ENCODE peak calls at places on chromosomes 12 and 14, in seven cellular contexts. One of them, this sample, is unnamed.

GRCh38 chr12:123126294-123127144 is 24.4 kb downstream of the PITPNM2 start:
- DNase-seq in GM12891: no peak
- DNase-seq in A549: peak
- DNase-seq in lower leg skin: no peak
- DNase-seq in IMR-90: peak
- DNase-seq in Peyer's patch: peak
- DNase-seq in H1: peak
- DNase-seq in this sample: peak

GRCh38 chr12:111367661-111368221 is 1.2 kb downstream of the PHETA1 start:
- DNase-seq in GM12891: no peak
- DNase-seq in A549: no peak
- DNase-seq in lower leg skin: no peak
- DNase-seq in IMR-90: peak
- DNase-seq in Peyer's patch: peak
- DNase-seq in H1: no peak
- DNase-seq in this sample: no peak

GRCh38 chr12:107645630-107646333 is 39.8 kb upstream of the PWP1 start:
- DNase-seq in GM12891: no peak
- DNase-seq in A549: no peak
- DNase-seq in lower leg skin: no peak
- DNase-seq in IMR-90: no peak
- DNase-seq in Peyer's patch: no peak
- DNase-seq in H1: no peak
- DNase-seq in this sample: no peak

GRCh38 chr12:109291531-109292341 is 17.3 kb downstream of the FOXN4 start:
- DNase-seq in GM12891: no peak
- DNase-seq in A549: no peak
- DNase-seq in lower leg skin: no peak
- DNase-seq in IMR-90: no peak
- DNase-seq in Peyer's patch: peak
- DNase-seq in H1: peak
- DNase-seq in this sample: peak

GRCh38 chr14:28773917-28774691 is 7.5 kb downstream of the FOXG1 start:
- DNase-seq in GM12891: no peak
- DNase-seq in A549: no peak
- DNase-seq in lower leg skin: no peak
- DNase-seq in IMR-90: peak
- DNase-seq in Peyer's patch: no peak
- DNase-seq in H1: no peak
- DNase-seq in this sample: peak

GRCh38 chr12:132194056-132194455 is 49.8 kb downstream of the NOC4L start:
- DNase-seq in GM12891: no peak
- DNase-seq in A549: peak
- DNase-seq in lower leg skin: no peak
- DNase-seq in IMR-90: no peak
- DNase-seq in Peyer's patch: no peak
- DNase-seq in H1: no peak
- DNase-seq in this sample: peak

GRCh38 chr14:69868363-69868963 is 10.8 kb upstream of the SMOC1 start:
- DNase-seq in GM12891: no peak
- DNase-seq in A549: no peak
- DNase-seq in lower leg skin: no peak
- DNase-seq in IMR-90: no peak
- DNase-seq in Peyer's patch: no peak
- DNase-seq in H1: no peak
- DNase-seq in this sample: no peak

GRCh38 chr14:58815781-58816297 is 178.1 kb downstream of the DACT1 start:
- DNase-seq in GM12891: no peak
- DNase-seq in A549: no peak
- DNase-seq in lower leg skin: no peak
- DNase-seq in IMR-90: no peak
- DNase-seq in Peyer's patch: no peak
- DNase-seq in H1: no peak
- DNase-seq in this sample: no peak

GRCh38 chr12:65300679-65301349 is 22.3 kb downstream of the MSRB3 start:
- DNase-seq in GM12891: no peak
- DNase-seq in A549: peak
- DNase-seq in lower leg skin: no peak
- DNase-seq in IMR-90: peak
- DNase-seq in Peyer's patch: no peak
- DNase-seq in H1: no peak
- DNase-seq in this sample: peak

GRCh38 chr14:104644236-104644635 is 39.7 kb upstream of the TMEM179 start:
- DNase-seq in GM12891: no peak
- DNase-seq in A549: no peak
- DNase-seq in lower leg skin: no peak
- DNase-seq in IMR-90: no peak
- DNase-seq in Peyer's patch: no peak
- DNase-seq in H1: no peak
- DNase-seq in this sample: no peak

GRCh38 chr14:104280902-104281767 is 142.7 kb downstream of the KIF26A start:
- DNase-seq in GM12891: no peak
- DNase-seq in A549: no peak
- DNase-seq in lower leg skin: peak
- DNase-seq in IMR-90: no peak
- DNase-seq in Peyer's patch: peak
- DNase-seq in H1: no peak
- DNase-seq in this sample: no peak

GRCh38 chr12:123150273-123150803 is 552 bp downstream of the PITPNM2 start:
- DNase-seq in GM12891: peak
- DNase-seq in A549: peak
- DNase-seq in lower leg skin: peak
- DNase-seq in IMR-90: no peak
- DNase-seq in Peyer's patch: peak
- DNase-seq in H1: no peak
- DNase-seq in this sample: peak

DNA sequence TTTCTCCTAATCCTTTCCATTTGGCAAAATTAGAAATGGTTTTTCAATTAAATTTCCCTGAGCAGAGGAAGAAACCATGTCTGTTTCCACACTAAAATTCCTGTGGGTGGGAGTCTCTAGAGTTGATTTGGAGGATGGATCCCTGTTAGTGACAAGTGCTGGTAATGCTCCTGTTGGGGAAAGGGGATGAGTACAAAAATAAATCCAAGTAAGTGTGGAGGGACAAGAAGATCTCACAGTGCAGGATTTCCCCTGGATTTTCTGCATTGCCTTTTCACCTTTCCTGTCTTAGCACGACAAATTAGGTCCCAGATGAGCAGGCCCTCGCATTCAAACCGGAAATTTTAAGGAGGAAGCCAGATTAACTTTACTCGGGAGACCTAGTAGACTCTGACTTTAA is 107.5 kb downstream of the DAD1 start:
- DNase-seq in GM12891: no peak
- DNase-seq in A549: no peak
- DNase-seq in lower leg skin: no peak
- DNase-seq in IMR-90: no peak
- DNase-seq in Peyer's patch: no peak
- DNase-seq in H1: no peak
- DNase-seq in this sample: no peak
- TF ChIP-seq POLR2A in GM12891: no peak
- TF ChIP-seq POLR2A in A549: no peak
- TF ChIP-seq POLR2A in lower leg skin: no peak
- TF ChIP-seq POLR2A in IMR-90: no peak
- TF ChIP-seq POLR2A in Peyer's patch: no peak
- TF ChIP-seq POLR2A in H1: no peak
- TF ChIP-seq POLR2A in this sample: no peak

DNA sequence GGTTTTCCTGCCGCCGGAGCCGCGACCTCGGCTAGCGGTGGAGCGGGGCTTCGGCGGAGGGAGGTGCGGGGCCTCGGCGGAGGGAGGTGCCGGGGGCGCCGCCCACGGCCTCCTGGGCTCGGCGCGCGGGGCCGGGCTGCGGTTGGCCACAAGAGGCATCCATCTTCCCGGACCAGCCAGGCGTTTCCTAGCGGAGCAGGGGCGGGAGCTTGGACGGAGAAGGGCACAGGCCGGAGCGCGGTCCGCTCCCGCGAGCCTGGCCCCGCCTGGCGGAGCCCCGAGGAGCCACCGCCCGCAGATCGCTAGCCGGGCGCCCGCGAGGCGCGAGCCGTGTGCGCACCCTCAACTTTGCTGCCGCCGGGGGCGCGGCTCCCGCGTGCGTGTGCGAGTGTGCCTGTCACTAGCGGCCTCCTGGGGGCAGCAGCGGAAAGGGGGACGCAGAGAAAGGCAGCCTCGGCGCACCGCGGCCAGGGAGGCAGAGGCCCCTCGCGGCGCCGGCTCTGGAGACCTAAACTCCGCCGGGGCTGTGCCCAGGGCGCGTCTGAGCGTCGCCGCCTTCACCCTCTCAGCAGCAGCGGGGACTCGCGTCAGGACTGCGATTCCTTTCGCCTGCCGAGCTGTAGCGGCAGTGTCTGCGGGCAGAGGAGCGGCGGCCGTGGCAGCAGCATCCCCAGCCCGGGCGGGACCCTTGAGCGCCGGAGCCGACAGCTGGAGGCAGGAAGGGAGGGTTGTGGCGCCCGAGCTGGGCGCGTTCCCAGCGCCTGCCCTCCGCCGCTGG is 698 bp upstream of the SRGAP1 start:
- DNase-seq in GM12891: peak
- DNase-seq in A549: peak
- DNase-seq in lower leg skin: peak
- DNase-seq in IMR-90: peak
- DNase-seq in Peyer's patch: peak
- DNase-seq in H1: peak
- DNase-seq in this sample: peak
- TF ChIP-seq POLR2A in GM12891: no peak
- TF ChIP-seq POLR2A in A549: peak
- TF ChIP-seq POLR2A in lower leg skin: no peak
- TF ChIP-seq POLR2A in IMR-90: no peak
- TF ChIP-seq POLR2A in Peyer's patch: peak
- TF ChIP-seq POLR2A in H1: peak
- TF ChIP-seq POLR2A in this sample: no peak

GRCh38 chr12:61757831-61758505 is 502.2 kb upstream of the USP15 start:
- DNase-seq in GM12891: no peak
- DNase-seq in A549: no peak
- DNase-seq in lower leg skin: no peak
- DNase-seq in IMR-90: no peak
- DNase-seq in Peyer's patch: no peak
- DNase-seq in H1: no peak
- DNase-seq in this sample: no peak
- TF ChIP-seq POLR2A in GM12891: no peak
- TF ChIP-seq POLR2A in A549: no peak
- TF ChIP-seq POLR2A in lower leg skin: no peak
- TF ChIP-seq POLR2A in IMR-90: no peak
- TF ChIP-seq POLR2A in Peyer's patch: no peak
- TF ChIP-seq POLR2A in H1: no peak
- TF ChIP-seq POLR2A in this sample: no peak

DNA sequence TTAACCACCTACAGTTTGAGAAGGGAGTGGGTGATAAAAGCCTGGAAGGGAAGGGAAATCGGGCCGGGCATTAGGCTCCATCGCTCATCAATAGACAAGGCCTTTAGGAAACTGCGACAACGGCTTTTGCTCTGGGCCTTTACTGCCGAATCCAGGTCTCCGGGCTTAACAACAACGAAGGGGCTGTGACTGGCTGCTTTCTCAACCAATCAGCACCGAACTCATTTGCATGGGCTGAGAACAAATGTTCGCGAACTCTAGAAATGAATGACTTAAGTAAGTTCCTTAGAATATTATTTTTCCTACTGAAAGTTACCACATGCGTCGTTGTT is 263 bp upstream of the RNU7-1 start:
- DNase-seq in GM12891: peak
- DNase-seq in A549: peak
- DNase-seq in lower leg skin: peak
- DNase-seq in IMR-90: peak
- DNase-seq in Peyer's patch: peak
- DNase-seq in H1: no peak
- DNase-seq in this sample: peak
- TF ChIP-seq POLR2A in GM12891: no peak
- TF ChIP-seq POLR2A in A549: no peak
- TF ChIP-seq POLR2A in lower leg skin: no peak
- TF ChIP-seq POLR2A in IMR-90: no peak
- TF ChIP-seq POLR2A in Peyer's patch: no peak
- TF ChIP-seq POLR2A in H1: no peak
- TF ChIP-seq POLR2A in this sample: no peak

GRCh38 chr12:47905313-47905730 is 528 bp upstream of the VDR start:
- DNase-seq in GM12891: no peak
- DNase-seq in A549: no peak
- DNase-seq in lower leg skin: peak
- DNase-seq in IMR-90: no peak
- DNase-seq in Peyer's patch: peak
- DNase-seq in H1: peak
- DNase-seq in this sample: no peak

GRCh38 chr12:47903151-47903611 is 1.6 kb downstream of the VDR start:
- DNase-seq in GM12891: no peak
- DNase-seq in A549: no peak
- DNase-seq in lower leg skin: no peak
- DNase-seq in IMR-90: peak
- DNase-seq in Peyer's patch: peak
- DNase-seq in H1: no peak
- DNase-seq in this sample: no peak

GRCh38 chr12:47903927-47904646 is 707 bp downstream of the VDR start:
- DNase-seq in GM12891: no peak
- DNase-seq in A549: peak
- DNase-seq in lower leg skin: peak
- DNase-seq in IMR-90: peak
- DNase-seq in Peyer's patch: peak
- DNase-seq in H1: no peak
- DNase-seq in this sample: no peak

GRCh38 chr12:47902131-47902639 is 2.6 kb downstream of the VDR start:
- DNase-seq in GM12891: no peak
- DNase-seq in A549: no peak
- DNase-seq in lower leg skin: no peak
- DNase-seq in IMR-90: no peak
- DNase-seq in Peyer's patch: peak
- DNase-seq in H1: no peak
- DNase-seq in this sample: no peak

DNA sequence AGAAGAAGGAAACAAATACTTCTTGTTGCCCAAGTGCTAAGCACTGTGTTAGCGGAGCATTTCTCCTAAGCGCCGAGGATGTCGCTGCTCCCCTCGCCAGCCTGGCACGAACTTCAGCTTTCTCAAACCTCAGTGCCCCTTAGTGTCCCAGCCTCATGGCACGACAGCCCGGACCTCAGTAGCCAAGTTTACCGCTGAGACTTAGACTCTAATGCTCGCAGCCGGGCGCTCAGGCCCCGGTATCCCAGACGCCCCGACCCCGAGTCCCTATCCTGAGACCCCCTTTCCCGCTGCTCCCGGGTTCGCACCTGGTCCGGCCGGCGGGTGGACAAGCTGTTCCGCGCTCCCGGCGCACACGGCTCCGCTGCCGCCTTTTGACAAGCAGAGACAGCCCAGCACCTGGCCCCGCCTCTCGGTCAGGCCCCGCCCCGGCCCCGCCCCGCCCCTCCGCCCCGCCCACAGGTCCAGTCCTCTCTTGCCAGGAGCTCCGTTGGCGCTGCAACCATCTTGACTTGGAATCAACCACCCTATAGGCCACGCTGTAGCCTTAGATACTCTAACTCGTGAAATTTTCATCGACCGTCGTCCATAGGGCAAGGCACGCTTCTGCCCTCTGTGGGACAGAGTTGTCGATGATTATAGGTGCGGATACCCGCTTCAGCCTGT is at the start of gene VDR:
- DNase-seq in GM12891: peak
- DNase-seq in A549: peak
- DNase-seq in lower leg skin: peak
- DNase-seq in IMR-90: peak
- DNase-seq in Peyer's patch: peak
- DNase-seq in H1: peak
- DNase-seq in this sample: peak
- TF ChIP-seq POLR2A in GM12891: no peak
- TF ChIP-seq POLR2A in A549: peak
- TF ChIP-seq POLR2A in lower leg skin: no peak
- TF ChIP-seq POLR2A in IMR-90: no peak
- TF ChIP-seq POLR2A in Peyer's patch: peak
- TF ChIP-seq POLR2A in H1: peak
- TF ChIP-seq POLR2A in this sample: peak

This sample was measured in erythroblast.